ENCODE peak calls at places on chromosomes 13 and 19, in six cellular contexts. B is fibroblast of lung; W is A172; Q is neural crest cell; K is HFF-Myc; S is activated CD8-positive, alpha-beta memory T cell treated with anti-CD3 and anti-CD28 coated beads, Interleukin-2, amount 50 U/mL, for 48 hours. R is an unnamed sample.

GRCh38 chr19:49924004-49924880 is 4.8 kb upstream of the ATF5 start:
- DNase-seq in B (no peak), W (no peak), Q (no peak), K (no peak), S (no peak), R (no peak)

GRCh38 chr19:36420961-36421748 is 2.7 kb upstream of the ZFP82 start:
- DNase-seq in B (peak; percentile 71), W (no peak), Q (no peak), K (no peak), S (no peak), R (no peak)

GRCh38 chr19:45739498-45740439 is 6.5 kb downstream of the MEIOSIN start:
- DNase-seq in B (no peak), W (no peak), Q (no peak), K (no peak), S (no peak), R (no peak)

GRCh38 chr19:19575411-19575810 is 37.3 kb downstream of the CILP2 start:
- DNase-seq in B (no peak), W (no peak), Q (no peak), K (no peak), S (no peak), R (no peak)

GRCh38 chr13:111319521-111319920 is 921 bp upstream of the TEX29 start:
- DNase-seq in B (no peak), W (no peak), Q (no peak), K (no peak), S (peak; percentile 30), R (no peak)

GRCh38 chr13:71587778-71588177 is 279.2 kb downstream of the DACH1 start:
- DNase-seq in B (no peak), W (no peak), Q (no peak), K (no peak), S (no peak), R (no peak)

GRCh38 chr13:43865892-43866291 is 13.6 kb downstream of the CCDC122 start:
- DNase-seq in B (peak; percentile 50), W (peak; percentile 54), Q (no peak), K (no peak), S (no peak), R (no peak)

GRCh38 chr13:39602277-39602613 is 748 bp downstream of the LHFPL6 start:
- DNase-seq in B (no peak), W (no peak), Q (no peak), K (no peak), S (no peak), R (no peak)

GRCh38 chr13:46948338-46948737 is 51.5 kb upstream of the HTR2A start:
- DNase-seq in B (no peak), W (no peak), Q (no peak), K (no peak), S (no peak), R (no peak)

GRCh38 chr19:51693246-51693645 is at the start of gene SPACA6:
- DNase-seq in B (no peak), W (no peak), Q (no peak), K (no peak), S (no peak), R (no peak)

GRCh38 chr13:111952814-111953213 is 114.1 kb upstream of the SOX1 start:
- DNase-seq in B (no peak), W (no peak), Q (no peak), K (no peak), S (no peak), R (peak; percentile 12)

GRCh38 chr13:103386341-103386740 is 320.1 kb upstream of the SLC10A2 start:
- DNase-seq in B (peak; percentile 49), W (peak; percentile 53), Q (no peak), K (no peak), S (no peak), R (no peak)

GRCh38 chr13:53201454-53202225 is 173.0 kb downstream of the OLFM4 start:
- DNase-seq in B (no peak), W (no peak), Q (peak; percentile 44), K (no peak), S (peak; percentile 49), R (peak; percentile 42)

GRCh38 chr13:96662036-96662435 is 332.2 kb downstream of the OXGR1 start:
- DNase-seq in B (no peak), W (no peak), Q (no peak), K (no peak), S (no peak), R (no peak)

GRCh38 chr13:91358384-91358776 is 10.9 kb downstream of the MIR17HG start:
- DNase-seq in B (no peak), W (no peak), Q (no peak), K (no peak), S (no peak), R (no peak)

GRCh38 chr19:10915511-10916091 is 12.8 kb downstream of the YIPF2 start:
- DNase-seq in B (peak; percentile 81), W (peak; percentile 89), Q (no peak), K (peak; percentile 93), S (no peak), R (no peak)

GRCh38 chr19:17289489-17289888 is 7.8 kb downstream of the ANKLE1 start:
- DNase-seq in B (peak; percentile 90), W (peak; percentile 14), Q (peak; percentile 78), K (peak; percentile 57), S (peak; percentile 82), R (peak; percentile 75)

GRCh38 chr13:110233181-110233641 is 73.7 kb downstream of the COL4A1 start:
- DNase-seq in B (peak; percentile 65), W (peak; percentile 68), Q (no peak), K (peak; percentile 88), S (no peak), R (no peak)

GRCh38 chr19:1213391-1214286 is 8.1 kb downstream of the STK11 start:
- DNase-seq in B (peak; percentile 78), W (peak; percentile 89), Q (no peak), K (peak; percentile 79), S (no peak), R (peak; percentile 84)

GRCh38 chr13:79612604-79613003 is 131.6 kb downstream of the NDFIP2 start:
- DNase-seq in B (no peak), W (no peak), Q (no peak), K (no peak), S (no peak), R (no peak)

GRCh38 chr13:98173431-98173921 is 3.6 kb downstream of the RNF113B start:
- DNase-seq in B (peak; percentile 100), W (peak; percentile 65), Q (no peak), K (peak; percentile 44), S (no peak), R (peak; percentile 49)

GRCh38 chr19:6059996-6060599 is 50.2 kb downstream of the RFX2 start:
- DNase-seq in B (no peak), W (no peak), Q (no peak), K (no peak), S (peak; percentile 40), R (no peak)

GRCh38 chr19:35214766-35215422 is 13.6 kb downstream of the FAM187B start:
- DNase-seq in B (no peak), W (no peak), Q (no peak), K (no peak), S (no peak), R (no peak)

GRCh38 chr13:99151516-99151915 is 49.1 kb upstream of the UBAC2 start:
- DNase-seq in B (peak; percentile 83), W (peak; percentile 85), Q (no peak), K (peak; percentile 32), S (no peak), R (no peak)

GRCh38 chr19:30516586-30516985 is 144.4 kb downstream of the ZNF536 start:
- DNase-seq in B (no peak), W (no peak), Q (no peak), K (no peak), S (no peak), R (peak; percentile 8)

GRCh38 chr13:91526543-91527033 is 128.2 kb downstream of the GPC5 start:
- DNase-seq in B (no peak), W (no peak), Q (no peak), K (no peak), S (no peak), R (no peak)

GRCh38 chr13:72435251-72435650 is 292.2 kb downstream of the MZT1 start:
- DNase-seq in B (peak; percentile 26), W (no peak), Q (no peak), K (no peak), S (no peak), R (no peak)

GRCh38 chr13:109150691-109151090 is 521.3 kb downstream of the MYO16 start:
- DNase-seq in B (no peak), W (no peak), Q (no peak), K (no peak), S (no peak), R (no peak)

GRCh38 chr19:38977445-38978314 is 2.1 kb upstream of the FBXO17 start:
- DNase-seq in B (peak; percentile 57), W (peak; percentile 28), Q (no peak), K (no peak), S (peak; percentile 79), R (no peak)

GRCh38 chr13:29713841-29714240 is 118.4 kb upstream of the SLC7A1 start:
- DNase-seq in B (no peak), W (no peak), Q (no peak), K (no peak), S (no peak), R (no peak)

GRCh38 chr13:98972627-98973026 is 5.2 kb downstream of the DOCK9 start:
- DNase-seq in B (peak; percentile 90), W (peak; percentile 94), Q (no peak), K (peak; percentile 43), S (no peak), R (no peak)

GRCh38 chr13:28379371-28380083 is 115.4 kb downstream of the FLT1 start:
- DNase-seq in B (no peak), W (no peak), Q (no peak), K (no peak), S (no peak), R (no peak)

GRCh38 chr19:10766681-10767201 is 48.9 kb downstream of the DNM2 start:
- DNase-seq in B (peak; percentile 40), W (peak; percentile 39), Q (no peak), K (no peak), S (no peak), R (no peak)

GRCh38 chr13:101868585-101869469 is 416.4 kb downstream of the ITGBL1 start:
- DNase-seq in B (no peak), W (no peak), Q (no peak), K (no peak), S (no peak), R (no peak)

GRCh38 chr13:112867301-112867711 is 101.7 kb upstream of the MCF2L start:
- DNase-seq in B (no peak), W (no peak), Q (no peak), K (no peak), S (no peak), R (no peak)

R was measured in Peyer's patch.